ENCODE peak calls at places on chromosomes 5 and 9, in four cellular contexts. G is HepG2, I is K562, F is GM12878. J is an unnamed sample.

GRCh38 chr9:137025120-137025966 is 2.7 kb downstream of the ABCA2 start:
- DNase-seq in F (no peak), I (no peak), G (peak), J (no peak)

GRCh38 chr5:127645300-127645726 is 3.6 kb upstream of the CTXN3 start:
- DNase-seq in F (no peak), G (no peak), I (no peak), J (no peak)

GRCh38 chr9:76349865-76350264 is 44.4 kb downstream of the RFK start:
- DNase-seq in F (no peak), I (no peak), G (no peak), J (no peak)

GRCh38 chr5:171242521-171242920 is 66.5 kb upstream of the TLX3 start:
- DNase-seq in F (no peak), I (no peak), G (no peak), J (no peak)

GRCh38 chr9:84137968-84138367 is 157.4 kb downstream of the RMI1 start:
- DNase-seq in G (no peak), F (no peak), I (no peak), J (peak)

GRCh38 chr5:137837741-137838389 is 29.8 kb upstream of the MYOT start:
- DNase-seq in I (no peak), F (no peak), G (no peak), J (no peak)

GRCh38 chr5:73899916-73900315 is 273.9 kb downstream of the ARHGEF28 start:
- DNase-seq in G (no peak), F (no peak), I (no peak), J (no peak)

GRCh38 chr5:23268136-23268535 is 239.3 kb upstream of the PRDM9 start:
- DNase-seq in I (no peak), F (no peak), G (no peak), J (no peak)

GRCh38 chr5:69415584-69415958 is 655 bp downstream of the MARVELD2 start:
- DNase-seq in I (no peak), F (no peak), G (peak), J (no peak)

GRCh38 chr5:9173281-9174048 is 372.4 kb downstream of the SEMA5A start:
- DNase-seq in G (no peak), F (no peak), I (no peak), J (no peak)

GRCh38 chr5:151023651-151024050 is 3.3 kb downstream of the GPX3 start:
- DNase-seq in I (peak), G (no peak), F (no peak), J (no peak)

GRCh38 chr9:124800306-124801259 is 23.6 kb downstream of the OLFML2A start:
- DNase-seq in I (no peak), G (no peak), F (no peak), J (no peak)

GRCh38 chr5:27308151-27308550 is 269.8 kb upstream of the CDH9 start:
- DNase-seq in I (no peak), F (no peak), G (no peak), J (no peak)

GRCh38 chr9:118961857-118962256 is 407.4 kb downstream of the BRINP1 start:
- DNase-seq in F (no peak), I (no peak), G (no peak), J (peak)

GRCh38 chr5:7678057-7678456 is 172.9 kb downstream of the CFAP90 start:
- DNase-seq in I (no peak), G (no peak), F (no peak), J (no peak)

DNA sequence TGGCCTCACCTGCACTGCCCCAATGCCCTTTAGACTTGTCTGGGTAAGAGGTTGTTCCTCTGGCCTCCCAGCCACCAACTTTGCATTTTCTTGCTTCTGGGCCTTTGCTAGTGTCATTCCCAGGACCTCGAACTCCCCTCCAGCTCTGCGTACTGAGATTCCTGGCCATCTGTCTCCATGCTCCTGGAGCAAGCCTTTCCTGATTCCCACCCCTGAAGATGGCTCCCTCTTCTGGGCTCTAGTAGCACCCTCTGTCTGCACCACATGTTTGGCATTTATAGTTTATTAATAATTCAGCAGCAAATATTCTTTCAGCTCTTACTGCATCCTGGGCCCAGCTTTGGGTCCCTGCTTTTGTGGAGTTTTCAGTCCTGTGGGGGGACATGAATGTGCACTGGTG is 14.9 kb downstream of the FAM163B start:
- DNase-seq in F (no peak), G (no peak), I (no peak), J (no peak)
- TF ChIP-seq SMC3 in F (no peak), G (no peak), I (no peak), J (no peak)

DNA sequence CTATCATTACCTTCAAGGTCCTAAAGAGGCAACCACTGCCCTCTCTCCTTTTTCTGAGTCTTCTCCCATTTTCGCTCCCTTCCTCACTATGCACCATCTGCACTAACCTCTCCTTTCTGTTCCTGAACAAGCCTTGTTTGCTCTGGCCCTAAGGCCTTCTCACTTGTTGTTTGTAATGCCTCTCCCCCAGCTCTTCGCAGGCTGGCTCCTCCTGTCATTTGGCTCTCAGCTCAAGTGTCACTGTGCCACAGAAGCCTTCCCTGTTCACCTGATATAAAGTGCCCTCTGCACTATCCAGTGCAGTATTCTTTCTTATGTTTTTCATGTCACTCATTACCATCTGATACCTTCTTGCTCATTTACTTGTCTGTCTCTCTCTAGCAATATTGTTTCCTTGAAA is 303.7 kb downstream of the KCNN2 start:
- DNase-seq in F (no peak), G (no peak), I (no peak), J (no peak)
- TF ChIP-seq ESRRA in F (no peak), G (no peak), I (no peak), J (no peak)

GRCh38 chr5:25540628-25541027 is 895.9 kb upstream of the CDH10 start:
- DNase-seq in F (no peak), I (no peak), G (no peak), J (no peak)

DNA sequence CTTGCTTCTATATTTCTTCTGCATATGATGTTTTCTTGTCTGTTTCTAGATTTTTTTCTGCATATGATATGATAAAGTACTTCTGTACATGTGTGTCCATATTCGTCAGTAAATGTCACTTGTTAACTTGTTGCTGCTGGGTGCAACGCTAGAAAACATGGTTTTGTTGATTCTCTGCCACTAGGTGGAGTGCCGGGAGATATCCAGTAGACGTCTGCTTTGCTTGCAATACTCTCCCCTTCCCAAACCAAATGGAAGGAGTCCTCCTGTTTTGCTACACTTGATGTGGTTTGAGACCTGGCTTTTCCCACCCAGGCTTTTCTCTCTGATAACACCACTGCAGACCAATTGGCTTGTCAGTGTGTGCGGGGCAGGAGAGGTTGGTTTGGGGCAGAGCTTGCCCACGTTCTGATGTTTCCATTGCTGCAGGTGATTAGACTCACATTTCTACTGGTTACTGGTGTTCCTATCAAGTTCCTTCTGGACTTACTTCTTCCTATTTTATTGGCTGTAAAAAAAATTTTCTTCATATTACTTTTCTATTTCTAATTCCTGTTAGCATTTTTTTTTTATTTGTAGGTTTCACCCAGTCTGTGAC is 900.0 kb upstream of the CDH10 start:
- DNase-seq in I (peak), G (peak), F (peak), J (peak)
- TF ChIP-seq SMC3 in I (no peak), G (peak), F (peak), J (peak)

GRCh38 chr5:4229414-4229813 is 633.8 kb downstream of the IRX1 start:
- DNase-seq in G (no peak), F (no peak), I (no peak), J (no peak)

GRCh38 chr5:4229866-4230265 is 634.2 kb downstream of the IRX1 start:
- DNase-seq in I (no peak), F (no peak), G (no peak), J (no peak)

GRCh38 chr5:4230531-4230904 is 634.9 kb downstream of the IRX1 start:
- DNase-seq in I (no peak), F (no peak), G (no peak), J (no peak)

GRCh38 chr5:4226565-4226964 is 630.9 kb downstream of the IRX1 start:
- DNase-seq in G (no peak), F (no peak), I (no peak), J (no peak)

DNA sequence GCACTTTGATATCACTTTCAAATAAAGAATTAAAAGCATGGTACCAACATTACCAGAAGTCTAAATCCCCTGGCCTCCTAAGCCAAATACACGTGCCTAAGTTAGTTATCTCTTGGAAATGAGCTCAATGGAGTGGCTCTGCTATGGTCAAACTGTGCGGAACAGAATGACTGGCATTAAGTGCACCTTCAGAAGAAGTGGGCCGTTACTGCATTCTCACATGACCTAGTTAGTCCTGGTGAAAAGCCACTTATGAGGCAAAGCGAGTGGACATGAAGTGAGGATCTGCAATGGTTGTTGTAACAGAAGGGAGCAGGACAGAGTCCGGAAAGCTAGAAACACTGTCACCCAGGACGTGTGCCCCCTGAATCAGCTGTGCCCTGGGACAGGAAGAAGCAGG is 633.1 kb downstream of the IRX1 start:
- DNase-seq in I (no peak), G (no peak), F (no peak), J (no peak)
- TF ChIP-seq ESRRA in I (no peak), G (no peak), F (no peak), J (no peak)

DNA sequence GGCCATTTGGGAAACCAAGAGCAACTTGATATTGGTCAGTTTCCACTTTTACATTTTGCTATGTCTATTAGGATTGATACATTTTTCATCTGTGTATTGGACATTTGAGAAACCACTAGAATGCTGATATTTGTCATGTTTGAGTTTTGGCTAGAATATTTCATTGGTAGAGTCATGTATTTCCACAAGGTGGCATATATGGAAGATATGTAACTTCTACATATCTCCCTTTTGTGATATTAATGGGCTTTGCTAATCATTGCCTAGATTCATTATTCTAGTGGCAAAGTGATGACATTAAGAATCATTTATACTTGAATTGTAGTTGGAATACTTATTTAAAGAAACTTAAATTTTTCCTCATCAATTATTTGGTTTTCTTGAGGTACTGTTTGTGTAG is 692.9 kb upstream of the EDIL3 start:
- DNase-seq in G (no peak), I (no peak), F (no peak), J (no peak)
- TF ChIP-seq SMC3 in G (no peak), I (no peak), F (no peak), J (no peak)

GRCh38 chr9:138074516-138074915 is 196.9 kb downstream of the CACNA1B start:
- DNase-seq in I (no peak), G (no peak), F (no peak), J (no peak)
- TF ChIP-seq ESRRA in I (no peak), G (no peak), F (no peak), J (no peak)

GRCh38 chr5:168713051-168713450 is 133.9 kb upstream of the PANK3 start:
- DNase-seq in F (no peak), I (no peak), G (no peak), J (no peak)

GRCh38 chr5:168714046-168714445 is 134.9 kb upstream of the PANK3 start:
- DNase-seq in I (no peak), F (no peak), G (no peak), J (no peak)

GRCh38 chr5:168708301-168708695 is 129.1 kb upstream of the PANK3 start:
- DNase-seq in I (no peak), G (no peak), F (no peak), J (no peak)

GRCh38 chr5:168710706-168711105 is 131.5 kb upstream of the PANK3 start:
- DNase-seq in F (no peak), G (no peak), I (no peak), J (no peak)

DNA sequence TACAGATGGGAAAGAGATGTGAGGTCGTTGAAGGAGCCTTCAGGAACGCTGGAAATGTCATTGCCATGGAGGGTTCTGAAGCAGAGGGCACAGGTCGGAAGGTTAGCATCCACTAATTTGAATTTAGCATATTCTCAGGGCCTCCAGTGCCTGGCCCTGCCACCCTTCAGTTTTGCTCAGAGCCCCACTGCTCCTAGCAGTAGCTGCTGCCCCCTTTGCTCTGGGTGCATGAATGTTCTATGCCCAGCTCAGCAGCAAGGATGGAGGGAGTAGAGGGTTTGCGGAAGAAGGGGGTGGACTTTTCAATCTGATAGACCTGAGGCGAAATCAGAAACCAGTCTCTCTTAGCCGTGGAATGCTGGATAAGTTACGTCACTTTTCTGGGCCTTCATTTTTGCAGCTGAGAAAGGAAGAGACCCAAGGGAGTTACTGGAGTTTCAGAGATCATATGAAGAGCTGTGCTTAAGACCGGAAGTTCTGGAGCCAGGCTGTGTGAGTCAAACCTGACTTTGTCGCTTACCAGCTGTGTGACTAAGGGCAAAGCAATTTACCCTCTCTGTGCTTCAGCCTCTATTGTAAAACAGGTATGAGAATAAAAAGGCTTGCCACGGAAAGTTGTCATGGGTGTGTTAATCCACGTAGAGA is 133.2 kb upstream of the PANK3 start:
- DNase-seq in I (no peak), F (no peak), G (no peak), J (peak)
- TF ChIP-seq SMC3 in I (no peak), F (no peak), G (no peak), J (no peak)

GRCh38 chr5:169595172-169595820 is 11.7 kb downstream of the SPDL1 start:
- DNase-seq in F (no peak), G (no peak), I (no peak), J (no peak)
- TF ChIP-seq ESRRA in F (no peak), G (no peak), I (no peak), J (no peak)

GRCh38 chr5:112862085-112862484 is 998 bp downstream of the SRP19 start:
- DNase-seq in I (peak), G (peak), F (no peak), J (no peak)

GRCh38 chr5:112863549-112863948 is 2.5 kb downstream of the SRP19 start:
- DNase-seq in F (no peak), I (no peak), G (no peak), J (no peak)

GRCh38 chr5:112857866-112858265 is 3.2 kb upstream of the SRP19 start:
- DNase-seq in F (no peak), I (no peak), G (no peak), J (no peak)

GRCh38 chr5:112861638-112861985 is 525 bp downstream of the SRP19 start:
- DNase-seq in G (no peak), F (no peak), I (no peak), J (no peak)

DNA sequence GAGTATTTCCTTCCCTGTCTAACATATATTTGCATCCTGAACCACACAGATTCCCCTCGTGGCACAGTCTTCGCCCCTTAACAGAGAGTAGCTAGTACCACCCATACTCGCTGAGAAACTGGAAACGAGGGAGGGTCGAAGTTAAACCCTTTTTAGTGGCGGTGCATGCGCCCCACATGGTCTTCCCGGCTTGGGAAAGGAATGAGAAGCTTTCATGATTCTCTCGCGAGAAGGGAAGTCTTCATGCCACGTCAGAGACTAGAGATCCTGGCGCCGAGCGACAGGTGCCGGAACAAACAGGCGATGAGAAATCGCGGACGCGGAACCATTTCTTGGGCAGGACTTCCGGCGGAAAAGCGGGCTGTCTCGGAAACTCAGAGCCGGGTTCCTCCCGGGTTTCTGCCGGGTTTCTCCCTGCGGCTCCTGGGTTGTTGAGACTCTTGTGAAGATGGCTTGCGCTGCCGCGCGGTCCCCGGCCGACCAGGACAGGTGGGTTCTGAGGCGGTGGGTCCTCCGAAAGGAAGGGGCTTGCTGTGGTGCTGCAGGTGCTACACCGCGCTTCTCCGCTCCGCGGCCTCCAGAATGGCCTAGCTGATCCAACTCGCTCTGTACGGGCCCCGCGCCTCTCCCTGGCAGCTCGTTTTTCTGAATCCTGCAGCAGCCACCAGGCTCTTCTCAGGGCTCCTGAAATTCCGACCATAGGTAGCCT is at the start of gene SRP19:
- DNase-seq in G (peak), F (peak), I (peak), J (peak)
- TF ChIP-seq SMC3 in G (no peak), F (no peak), I (peak), J (peak)